ENCODE peak calls at places on chromosomes 16 and 17, in ten cellular contexts. P is neural progenitor cell; U is effector memory CD8-positive, alpha-beta T cell; T is EH; B is tibial nerve; Q is T-helper 1 cell; K is AG04450; H is GM12892; A is A549; E is neural crest cell. M is an unnamed sample.

GRCh38 chr16:22326771-22327445 is 29.7 kb downstream of the POLR3E start:
- DNase-seq in H (no peak), U (no peak), A (no peak), P (no peak), T (no peak), B (no peak), Q (no peak), E (no peak), K (no peak), M (no peak)

GRCh38 chr17:37194208-37194607 is 181.6 kb upstream of the C17orf78 start:
- DNase-seq in K (no peak), H (no peak), B (no peak), U (no peak), Q (no peak), T (no peak), A (no peak), E (no peak), P (peak), M (no peak)

GRCh38 chr16:87829988-87830672 is 39.2 kb downstream of the SLC7A5 start:
- DNase-seq in Q (no peak), T (no peak), A (no peak), H (no peak), K (no peak), B (no peak), E (no peak), U (no peak), P (no peak), M (no peak)

GRCh38 chr16:68328151-68328859 is 17.5 kb downstream of the PRMT7 start:
- DNase-seq in T (peak), A (peak), P (peak), Q (peak), H (peak), K (peak), E (peak), U (peak), B (peak), M (peak)

GRCh38 chr17:68847711-68848110 is 107.5 kb downstream of the ABCA8 start:
- DNase-seq in B (no peak), E (no peak), A (no peak), U (no peak), P (no peak), H (no peak), Q (no peak), K (no peak), T (no peak), M (no peak)

GRCh38 chr16:56610017-56610608 is 1.7 kb downstream of the MT2A start:
- DNase-seq in H (no peak), T (peak), B (no peak), E (no peak), U (peak), Q (peak), P (no peak), A (peak), K (no peak), M (peak)

GRCh38 chr17:77563439-77564102 is 394.9 kb upstream of the TNRC6C start:
- DNase-seq in H (no peak), T (no peak), A (no peak), Q (no peak), K (no peak), E (no peak), P (no peak), U (no peak), B (no peak), M (no peak)

GRCh38 chr16:87918314-87918713 is 18.0 kb downstream of the CA5A start:
- DNase-seq in E (no peak), U (no peak), Q (no peak), T (peak), B (peak), A (no peak), K (no peak), P (no peak), H (no peak), M (peak)

GRCh38 chr16:31471875-31472558 is at the start of gene TGFB1I1:
- DNase-seq in B (peak), U (no peak), E (no peak), K (peak), P (peak), H (no peak), A (peak), Q (no peak), T (peak), M (peak)

GRCh38 chr17:35080536-35080935 is 17.0 kb upstream of the RFFL start:
- DNase-seq in K (no peak), B (no peak), T (no peak), U (no peak), A (no peak), Q (peak), P (no peak), H (peak), E (no peak), M (no peak)

GRCh38 chr17:67606471-67606870 is 111.3 kb upstream of the NOL11 start:
- DNase-seq in K (no peak), Q (no peak), A (no peak), E (no peak), H (no peak), T (no peak), B (no peak), P (no peak), U (no peak), M (no peak)

GRCh38 chr17:73430165-73430680 is 118.4 kb upstream of the CDC42EP4 start:
- DNase-seq in A (no peak), P (peak), Q (no peak), H (no peak), B (no peak), T (no peak), U (no peak), E (no peak), K (no peak), M (no peak)

GRCh38 chr16:63361032-63361624 is 1324.9 kb upstream of the CDH8 start:
- DNase-seq in E (peak), T (peak), P (peak), B (no peak), H (no peak), K (peak), A (peak), U (no peak), Q (peak), M (peak)

GRCh38 chr16:89700649-89701424 is 668 bp downstream of the SPATA2L start:
- DNase-seq in E (no peak), U (peak), T (peak), H (no peak), Q (peak), B (no peak), K (no peak), P (peak), A (peak), M (peak)

GRCh38 chr17:76696763-76697701 is 13.7 kb downstream of the MXRA7 start:
- DNase-seq in Q (no peak), E (no peak), K (no peak), U (no peak), B (no peak), H (peak), A (no peak), T (no peak), P (no peak), M (no peak)

GRCh38 chr17:17116406-17116805 is 74.1 kb downstream of the MPRIP start:
- DNase-seq in P (no peak), U (no peak), B (no peak), A (no peak), K (no peak), T (no peak), H (no peak), Q (no peak), E (no peak), M (no peak)